ENCODE peak calls at places on chromosomes 7 and 10, in six cellular contexts. D, T, J, C, Z and O are unnamed samples.

GRCh38 chr10:67977246-67977645 is 92.8 kb downstream of the SIRT1 start:
- DNase-seq in D (no peak), T (no peak), J (no peak), C (no peak), Z (no peak), O (no peak)

GRCh38 chr7:36207451-36208291 is 54.6 kb downstream of the EEPD1 start:
- DNase-seq in D (no peak), T (peak), J (no peak), C (no peak), Z (no peak), O (no peak)

GRCh38 chr10:3811331-3811870 is 26.4 kb upstream of the KLF6 start:
- DNase-seq in D (peak), T (no peak), J (no peak), C (no peak), Z (no peak), O (no peak)

GRCh38 chr10:91552706-91553105 is 80.2 kb downstream of the PPP1R3C start:
- DNase-seq in D (no peak), T (no peak), J (peak), C (peak), Z (no peak), O (no peak)

GRCh38 chr7:14449291-14449690 is 453.3 kb downstream of the DGKB start:
- DNase-seq in D (no peak), T (no peak), J (no peak), C (no peak), Z (no peak), O (no peak)

GRCh38 chr7:159062596-159062995 is 82.1 kb downstream of the VIPR2 start:
- DNase-seq in D (no peak), T (no peak), J (no peak), C (no peak), Z (no peak), O (no peak)

GRCh38 chr10:102334106-102334505 is 61.4 kb upstream of the NFKB2 start:
- DNase-seq in D (no peak), T (peak), J (no peak), C (no peak), Z (no peak), O (no peak)

GRCh38 chr10:33157108-33157507 is 177.4 kb downstream of the NRP1 start:
- DNase-seq in D (no peak), T (no peak), J (no peak), C (no peak), Z (no peak), O (no peak)

GRCh38 chr10:68871105-68871711 is 29.9 kb upstream of the DDX50 start:
- DNase-seq in D (no peak), T (no peak), J (no peak), C (no peak), Z (no peak), O (peak)

GRCh38 chr10:97805096-97805879 is 33.5 kb upstream of the SFRP5 start:
- DNase-seq in D (no peak), T (no peak), J (no peak), C (no peak), Z (no peak), O (no peak)

GRCh38 chr7:81812514-81813472 is 42.9 kb upstream of the HGF start:
- DNase-seq in D (no peak), T (no peak), J (peak), C (no peak), Z (no peak), O (no peak)

GRCh38 chr7:713488-714230 is 12.8 kb upstream of the DNAAF5 start:
- DNase-seq in D (no peak), T (no peak), J (no peak), C (no peak), Z (no peak), O (no peak)

GRCh38 chr7:131173148-131173890 is 154.4 kb upstream of the MKLN1 start:
- DNase-seq in D (no peak), T (no peak), J (peak), C (no peak), Z (no peak), O (no peak)

GRCh38 chr10:132206377-132206745 is 19.6 kb downstream of the DPYSL4 start:
- DNase-seq in D (no peak), T (no peak), J (no peak), C (no peak), Z (no peak), O (no peak)

GRCh38 chr10:73876971-73877370 is 2.6 kb upstream of the CAMK2G start:
- DNase-seq in D (no peak), T (no peak), J (no peak), C (no peak), Z (no peak), O (no peak)

GRCh38 chr7:78151229-78151628 is 352.7 kb downstream of the PHTF2 start:
- DNase-seq in D (no peak), T (no peak), J (no peak), C (no peak), Z (no peak), O (no peak)

GRCh38 chr10:109689785-109690184 is 233.5 kb downstream of the XPNPEP1 start:
- DNase-seq in D (no peak), T (no peak), J (no peak), C (no peak), Z (no peak), O (no peak)

GRCh38 chr10:55410415-55410885 is 609.4 kb upstream of the PCDH15 start:
- DNase-seq in D (no peak), T (peak), J (no peak), C (peak), Z (no peak), O (peak)

GRCh38 chr10:123087786-123088185 is 48.0 kb upstream of the HMX3 start:
- DNase-seq in D (no peak), T (no peak), J (no peak), C (no peak), Z (no peak), O (no peak)

GRCh38 chr7:135923700-135924261 is 53.4 kb downstream of the MTPN start:
- DNase-seq in D (no peak), T (no peak), J (peak), C (no peak), Z (peak), O (no peak)

GRCh38 chr10:117139581-117140524 is 1.8 kb upstream of the VAX1 start:
- DNase-seq in D (peak), T (peak), J (no peak), C (peak), Z (no peak), O (no peak)

GRCh38 chr7:1713502-1714484 is 43.7 kb downstream of the ELFN1 start:
- DNase-seq in D (no peak), T (peak), J (no peak), C (no peak), Z (no peak), O (peak)

GRCh38 chr10:13792011-13792410 is 205.2 kb downstream of the PRPF18 start:
- DNase-seq in D (no peak), T (peak), J (no peak), C (no peak), Z (no peak), O (no peak)

GRCh38 chr7:66950311-66950710 is 29.3 kb downstream of the TMEM248 start:
- DNase-seq in D (no peak), T (no peak), J (no peak), C (no peak), Z (no peak), O (no peak)

GRCh38 chr7:106190589-106191330 is 78.6 kb upstream of the SYPL1 start:
- DNase-seq in D (no peak), T (no peak), J (no peak), C (no peak), Z (no peak), O (no peak)

GRCh38 chr10:69629897-69630650 is at the start of gene FAM241B:
- DNase-seq in D (no peak), T (peak), J (peak), C (peak), Z (peak), O (peak)

GRCh38 chr10:76560338-76560737 is 1077.3 kb downstream of the KCNMA1 start:
- DNase-seq in D (no peak), T (no peak), J (no peak), C (no peak), Z (no peak), O (no peak)

GRCh38 chr10:71742301-71743098 is 22.9 kb upstream of the C10orf105 start:
- DNase-seq in D (no peak), T (no peak), J (no peak), C (no peak), Z (no peak), O (no peak)

DNA sequence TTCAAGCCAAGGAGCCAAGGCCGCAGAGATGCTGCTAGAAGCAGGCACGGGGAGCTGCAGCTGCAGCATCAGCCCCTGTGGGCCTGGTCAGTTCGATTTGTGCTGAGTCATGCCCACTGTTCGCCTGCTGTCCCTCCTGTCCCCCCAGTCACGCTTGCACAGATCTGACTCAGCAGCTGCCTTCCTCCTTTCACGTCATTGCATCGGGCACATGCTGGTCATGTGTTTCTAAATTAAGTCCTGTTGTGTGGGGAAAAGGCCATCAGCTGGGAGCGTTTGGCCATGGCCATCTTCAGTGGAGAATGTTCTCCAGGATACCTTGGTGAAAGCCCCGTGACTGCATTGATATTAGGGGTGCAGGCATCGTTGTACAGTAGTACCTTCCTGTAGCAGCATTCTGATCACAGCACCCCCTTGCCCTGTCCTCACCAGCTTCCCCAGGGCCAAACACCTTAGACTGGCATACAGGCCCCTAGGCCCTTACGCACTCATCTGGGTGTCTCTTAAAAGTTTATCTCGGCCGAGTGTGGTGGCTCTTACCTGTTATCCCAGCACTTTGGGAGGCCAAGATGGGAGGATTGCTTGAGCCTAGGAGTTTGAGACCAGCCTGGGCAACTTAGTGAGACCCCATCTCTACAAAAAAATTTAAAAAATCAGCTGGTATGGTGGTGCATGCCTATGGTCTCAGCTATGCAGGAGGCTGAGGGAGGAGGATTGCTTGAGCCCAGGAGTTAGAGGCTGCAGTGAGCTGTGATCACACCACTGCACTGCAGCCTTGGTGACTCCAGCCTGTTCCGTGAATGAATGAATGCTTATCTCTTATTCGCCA is 23.2 kb downstream of the POR start:
- DNase-seq in D (no peak), T (peak), J (peak), C (no peak), Z (peak), O (no peak)
- TF ChIP-seq YY1 in D (no peak), T (no peak), J (no peak), C (no peak), Z (no peak), O (no peak)

GRCh38 chr7:112855227-112855626 is 65.0 kb upstream of the TMEM168 start:
- DNase-seq in D (no peak), T (no peak), J (no peak), C (no peak), Z (no peak), O (no peak)

GRCh38 chr7:112854169-112854568 is 64.0 kb upstream of the TMEM168 start:
- DNase-seq in D (no peak), T (no peak), J (no peak), C (no peak), Z (no peak), O (no peak)

GRCh38 chr7:112858838-112859237 is 68.6 kb upstream of the TMEM168 start:
- DNase-seq in D (no peak), T (no peak), J (no peak), C (no peak), Z (no peak), O (no peak)

DNA sequence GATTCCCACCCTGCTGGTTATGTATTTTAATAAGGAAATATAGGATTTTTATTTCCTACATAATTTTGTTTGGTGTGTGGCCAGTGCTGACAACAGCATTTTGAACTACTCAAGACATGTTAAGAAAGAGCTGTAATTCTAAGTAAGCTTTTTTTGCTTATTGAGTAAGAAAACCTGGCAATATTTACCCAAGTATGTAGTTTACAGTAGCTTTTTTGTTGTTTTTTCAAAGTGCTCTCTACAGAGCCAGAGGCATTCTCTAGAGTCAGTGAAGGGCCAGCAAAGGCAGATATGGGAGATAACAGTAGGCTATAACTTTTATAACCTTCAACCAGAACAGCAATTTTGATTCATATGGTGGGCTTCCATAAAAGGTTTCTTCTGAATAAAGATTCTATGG is 63.2 kb upstream of the TMEM168 start:
- DNase-seq in D (no peak), T (no peak), J (no peak), C (no peak), Z (no peak), O (no peak)
- H3K9ac ChIP-seq in D (no peak), T (no peak), J (no peak), C (no peak), Z (no peak), O (no peak)

DNA sequence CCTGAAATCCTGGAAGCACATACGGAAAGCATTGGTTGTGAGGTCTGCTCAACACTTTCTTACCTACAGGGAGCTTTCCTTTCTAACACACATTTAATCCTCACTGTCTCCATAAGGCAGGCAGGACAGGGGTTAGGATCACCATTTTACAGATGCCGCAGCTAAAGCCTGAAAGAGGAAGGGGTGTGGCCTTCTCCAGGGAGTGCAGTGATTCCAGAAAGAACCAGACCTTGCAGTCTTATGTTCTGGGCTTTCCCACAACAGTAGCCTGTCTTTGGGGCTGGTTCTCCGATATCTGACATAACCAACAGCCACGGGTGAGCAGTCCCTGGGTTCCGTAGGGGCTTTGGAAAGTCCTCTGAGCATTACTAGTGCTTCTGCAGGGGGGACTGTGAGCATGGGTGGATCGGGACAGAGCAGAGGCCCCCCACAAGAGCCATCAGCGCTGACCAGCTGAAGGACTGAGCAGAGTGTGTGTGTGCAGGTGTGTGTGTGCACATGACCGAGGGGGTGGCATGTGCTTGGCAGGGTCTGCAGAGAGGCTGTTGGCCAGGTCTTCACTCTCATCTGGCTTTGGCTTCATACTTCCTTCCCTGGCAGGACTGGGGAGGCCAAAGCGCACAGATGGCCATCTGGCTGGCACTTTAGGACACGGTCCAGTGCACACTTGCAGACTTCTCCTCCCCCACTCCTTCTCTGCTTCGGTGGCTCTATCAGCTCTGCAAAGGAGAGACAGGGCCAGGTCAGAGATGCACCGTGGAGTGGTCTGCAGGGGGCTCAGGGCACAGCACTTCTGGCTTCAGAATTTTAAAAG is 400.3 kb downstream of the RPS24 start:
- DNase-seq in D (no peak), T (peak), J (no peak), C (no peak), Z (no peak), O (no peak)
- TF ChIP-seq YY1 in D (no peak), T (no peak), J (no peak), C (no peak), Z (no peak), O (no peak)

GRCh38 chr7:123782071-123782798 is 33.4 kb upstream of the WASL start:
- DNase-seq in D (no peak), T (no peak), J (no peak), C (no peak), Z (no peak), O (no peak)
- H3K9ac ChIP-seq in D (no peak), T (no peak), J (no peak), C (no peak), Z (no peak), O (no peak)

GRCh38 chr7:112238852-112239610 is 32.5 kb downstream of the ZNF277 start:
- DNase-seq in D (no peak), T (no peak), J (no peak), C (no peak), Z (no peak), O (no peak)
- TF ChIP-seq YY1 in D (no peak), T (no peak), J (no peak), C (no peak), Z (no peak), O (no peak)

GRCh38 chr7:150514748-150515222 is at the start of gene GIMAP7:
- DNase-seq in D (peak), T (no peak), J (no peak), C (no peak), Z (no peak), O (no peak)
- H3K9ac ChIP-seq in D (peak), T (no peak), J (no peak), C (no peak), Z (no peak), O (no peak)

GRCh38 chr10:104440221-104440620 is 86.6 kb downstream of the CFAP58 start:
- DNase-seq in D (no peak), T (no peak), J (no peak), C (no peak), Z (no peak), O (no peak)

GRCh38 chr10:104437226-104437625 is 83.6 kb downstream of the CFAP58 start:
- DNase-seq in D (no peak), T (no peak), J (no peak), C (no peak), Z (no peak), O (no peak)

GRCh38 chr10:104447331-104447730 is 93.7 kb downstream of the CFAP58 start:
- DNase-seq in D (no peak), T (no peak), J (no peak), C (no peak), Z (no peak), O (no peak)

GRCh38 chr10:104445359-104445758 is 91.7 kb downstream of the CFAP58 start:
- DNase-seq in D (no peak), T (no peak), J (no peak), C (no peak), Z (no peak), O (no peak)

DNA sequence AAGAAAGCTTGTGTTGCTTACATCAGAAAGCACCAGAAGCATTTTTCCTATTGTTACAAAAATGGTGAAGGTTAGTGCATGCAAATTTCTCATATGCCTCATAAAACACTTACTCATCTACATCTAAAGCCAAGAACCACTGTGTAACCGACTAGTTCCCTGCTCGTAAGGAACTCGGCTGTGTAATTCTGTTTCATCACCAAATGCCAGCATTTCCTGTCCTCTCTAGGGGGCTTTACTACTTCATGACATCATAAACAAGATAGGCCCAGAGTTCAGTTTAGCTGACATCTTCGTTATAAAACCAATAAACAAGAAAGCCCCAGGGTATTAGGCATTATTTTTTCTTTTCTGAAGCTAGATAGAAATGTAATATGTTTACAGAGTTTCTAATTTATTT is 88.0 kb downstream of the CFAP58 start:
- DNase-seq in D (no peak), T (no peak), J (no peak), C (no peak), Z (no peak), O (no peak)
- TF ChIP-seq YY1 in D (no peak), T (no peak), J (no peak), C (no peak), Z (no peak), O (no peak)

GRCh38 chr7:103348959-103349358 is 1.5 kb downstream of the PSMC2 start:
- DNase-seq in D (no peak), T (no peak), J (no peak), C (no peak), Z (no peak), O (no peak)
- H3K9ac ChIP-seq in D (peak), T (peak), J (no peak), C (no peak), Z (peak), O (no peak)